ENCODE peak calls at places on chromosomes 1 and 21, in four cellular contexts. I is HCT116, E is SK-N-SH, N is K562. S is an unnamed sample.

GRCh38 chr1:230940848-230941247 is 37.8 kb downstream of the TTC13 start:
- DNase-seq in I (no peak), E (no peak), N (no peak), S (no peak)

GRCh38 chr1:47575855-47576757 is 138.3 kb downstream of the FOXD2 start:
- DNase-seq in I (no peak), E (no peak), N (no peak), S (no peak)

GRCh38 chr1:10867914-10868598 is 71.6 kb upstream of the CASZ1 start:
- DNase-seq in I (no peak), E (peak; percentile 53), N (no peak), S (no peak)

GRCh38 chr1:76959581-76959980 is 92.3 kb downstream of the ST6GALNAC5 start:
- DNase-seq in I (no peak), E (no peak), N (no peak), S (no peak)

GRCh38 chr1:201137579-201138310 is 10.8 kb upstream of the ASCL5 start:
- DNase-seq in I (no peak), E (no peak), N (no peak), S (no peak)

GRCh38 chr1:43587594-43587993 is 56.9 kb downstream of the PTPRF start:
- DNase-seq in I (no peak), E (no peak), N (no peak), S (no peak)

GRCh38 chr1:29749021-29749420 is 512.7 kb downstream of the PTPRU start:
- DNase-seq in I (no peak), E (no peak), N (no peak), S (no peak)

GRCh38 chr1:1114431-1114830 is 1.5 kb downstream of the C1orf159 start:
- DNase-seq in I (no peak), E (no peak), N (no peak), S (no peak)

GRCh38 chr21:45277101-45278045 is 10.3 kb downstream of the POFUT2 start:
- DNase-seq in I (no peak), E (no peak), N (no peak), S (no peak)

GRCh38 chr1:6785721-6786505 is 659 bp downstream of the CAMTA1 start:
- DNase-seq in I (no peak), E (peak; percentile 91), N (peak; percentile 85), S (peak; percentile 24)

GRCh38 chr1:207763972-207764371 is 12.1 kb downstream of the CD46 start:
- DNase-seq in I (no peak), E (no peak), N (no peak), S (no peak)

GRCh38 chr1:208203127-208203847 is 40.9 kb downstream of the PLXNA2 start:
- DNase-seq in I (no peak), E (no peak), N (no peak), S (peak; percentile 93)

GRCh38 chr1:201676651-201677050 is 137.7 kb downstream of the NAV1 start:
- DNase-seq in I (no peak), E (no peak), N (no peak), S (no peak)

GRCh38 chr1:15489052-15489736 is 13.3 kb downstream of the CELA2B start:
- DNase-seq in I (no peak), E (peak; percentile 42), N (no peak), S (no peak)

GRCh38 chr1:109528296-109528695 is 11.4 kb upstream of the GPR61 start:
- DNase-seq in I (no peak), E (no peak), N (no peak), S (no peak)

GRCh38 chr1:224739997-224740687 is 124.0 kb downstream of the CNIH3 start:
- DNase-seq in I (no peak), E (no peak), N (no peak), S (no peak)

GRCh38 chr1:9629445-9630201 is 21.9 kb upstream of the PIK3CD start:
- DNase-seq in I (no peak), E (no peak), N (no peak), S (no peak)

GRCh38 chr1:110630770-110631663 is 24.9 kb upstream of the KCNA2 start:
- DNase-seq in I (peak; percentile 43), E (peak; percentile 78), N (peak; percentile 82), S (peak; percentile 33)

GRCh38 chr1:230772457-230773395 is 25.5 kb downstream of the CAPN9 start:
- DNase-seq in I (no peak), E (peak; percentile 48), N (peak; percentile 56), S (peak; percentile 83)

GRCh38 chr1:151476083-151476482 is 16.8 kb upstream of the POGZ start:
- DNase-seq in I (no peak), E (no peak), N (no peak), S (no peak)

GRCh38 chr1:5977494-5978444 is 14.5 kb downstream of the NPHP4 start:
- DNase-seq in I (no peak), E (no peak), N (no peak), S (peak; percentile 5)

GRCh38 chr1:152697701-152698600 is at the start of gene LCE2A:
- DNase-seq in I (no peak), E (no peak), N (no peak), S (peak; percentile 20)

DNA sequence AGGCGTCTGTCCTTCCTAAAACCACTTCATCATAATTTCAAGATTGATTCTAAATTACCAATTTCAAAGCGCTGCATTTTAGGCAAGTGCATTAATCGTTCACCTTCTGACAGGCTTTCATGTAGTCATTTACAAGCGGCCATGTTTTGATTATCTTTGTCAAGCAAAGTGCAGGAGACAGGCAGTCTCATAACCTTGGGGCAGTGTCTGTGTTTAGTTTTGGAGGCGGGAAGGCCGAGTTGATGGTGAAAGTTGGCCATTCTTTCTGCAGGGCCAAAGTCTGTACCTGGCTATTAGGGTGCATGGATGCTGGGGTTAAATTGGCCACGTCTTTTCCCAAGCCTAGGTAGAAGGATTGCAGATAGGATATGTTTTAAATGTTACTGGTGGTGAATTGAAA is 2.9 kb downstream of the AGPAT3 start:
- DNase-seq in I (no peak), E (no peak), N (no peak), S (no peak)
- TF ChIP-seq JUND in I (no peak), E (no peak), N (no peak), S (no peak)

DNA sequence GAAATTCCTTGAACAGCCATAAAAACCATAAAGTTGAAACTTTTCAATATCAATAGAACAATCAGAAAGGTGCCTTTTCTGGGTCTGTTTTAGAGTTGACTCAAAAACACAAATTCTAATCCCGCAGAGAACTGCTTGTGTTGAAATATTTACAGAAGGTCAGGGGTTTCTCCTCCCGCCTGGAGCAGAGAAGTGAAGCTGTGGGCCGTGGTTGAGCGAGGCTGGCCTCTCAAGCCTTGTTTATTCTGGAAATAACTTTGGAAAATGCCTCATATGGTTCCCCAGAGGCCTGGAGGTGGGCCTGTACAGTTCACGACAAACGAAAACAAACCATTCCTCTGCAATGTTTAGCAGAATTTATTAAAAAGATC is 90.8 kb upstream of the ERRFI1 start:
- DNase-seq in I (no peak), E (no peak), N (no peak), S (no peak)
- TF ChIP-seq JUND in I (no peak), E (no peak), N (no peak), S (no peak)

DNA sequence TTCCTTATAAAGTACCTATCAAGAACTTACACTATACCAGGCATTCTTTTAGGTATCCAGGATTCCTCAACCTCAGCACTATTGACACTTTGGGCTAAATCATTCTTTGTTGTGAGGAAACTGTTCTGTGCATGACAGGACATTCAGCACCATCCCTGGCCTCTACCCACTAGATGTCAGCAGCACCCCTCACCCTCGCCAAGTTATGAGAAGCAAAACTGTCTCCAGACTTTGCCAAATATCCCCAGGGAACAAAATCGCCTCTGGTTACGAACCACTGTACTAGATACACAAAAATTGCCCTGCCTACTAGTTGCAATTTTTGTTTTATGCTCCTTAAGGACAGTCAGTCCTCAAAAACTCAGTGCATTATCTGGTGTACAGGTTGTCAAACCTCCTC is 35.7 kb downstream of the PALMD start:
- DNase-seq in I (no peak), E (no peak), N (no peak), S (peak; percentile 30)
- TF ChIP-seq JUND in I (no peak), E (no peak), N (no peak), S (no peak)

GRCh38 chr1:205147191-205147590 is 25.4 kb upstream of the RBBP5 start:
- DNase-seq in I (no peak), E (no peak), N (no peak), S (no peak)
- TF ChIP-seq JUND in I (no peak), E (no peak), N (no peak), S (no peak)

DNA sequence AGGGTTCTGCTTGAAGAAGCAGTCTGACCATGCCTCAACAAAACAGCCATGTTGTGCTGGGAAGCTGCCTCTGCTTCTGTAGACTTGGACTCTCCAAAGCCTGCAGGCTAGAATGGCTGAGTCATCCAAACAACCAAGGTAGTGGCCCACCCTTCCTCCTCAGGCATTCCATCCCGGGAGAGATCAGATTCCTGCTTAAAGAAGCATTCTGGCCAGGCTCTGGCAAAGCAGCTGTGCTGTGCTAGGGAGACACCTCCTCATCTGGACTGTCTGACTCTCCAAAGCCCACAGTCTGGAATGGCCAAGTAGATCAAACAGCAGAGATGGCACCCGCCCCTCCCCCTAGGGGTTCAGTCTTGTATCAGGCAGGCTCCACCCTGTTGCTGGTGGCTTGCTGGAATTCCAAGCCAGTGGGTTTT is 38.3 kb upstream of the F3 start:
- DNase-seq in I (peak; percentile 60), E (no peak), N (peak; percentile 31), S (peak; percentile 36)
- TF ChIP-seq JUND in I (peak; percentile 61), E (peak; percentile 44), N (peak; percentile 39), S (no peak)

GRCh38 chr1:41484881-41485280 is 398 bp upstream of the EDN2 start:
- DNase-seq in I (no peak), E (no peak), N (no peak), S (no peak)
- TF ChIP-seq JUND in I (no peak), E (no peak), N (no peak), S (no peak)

DNA sequence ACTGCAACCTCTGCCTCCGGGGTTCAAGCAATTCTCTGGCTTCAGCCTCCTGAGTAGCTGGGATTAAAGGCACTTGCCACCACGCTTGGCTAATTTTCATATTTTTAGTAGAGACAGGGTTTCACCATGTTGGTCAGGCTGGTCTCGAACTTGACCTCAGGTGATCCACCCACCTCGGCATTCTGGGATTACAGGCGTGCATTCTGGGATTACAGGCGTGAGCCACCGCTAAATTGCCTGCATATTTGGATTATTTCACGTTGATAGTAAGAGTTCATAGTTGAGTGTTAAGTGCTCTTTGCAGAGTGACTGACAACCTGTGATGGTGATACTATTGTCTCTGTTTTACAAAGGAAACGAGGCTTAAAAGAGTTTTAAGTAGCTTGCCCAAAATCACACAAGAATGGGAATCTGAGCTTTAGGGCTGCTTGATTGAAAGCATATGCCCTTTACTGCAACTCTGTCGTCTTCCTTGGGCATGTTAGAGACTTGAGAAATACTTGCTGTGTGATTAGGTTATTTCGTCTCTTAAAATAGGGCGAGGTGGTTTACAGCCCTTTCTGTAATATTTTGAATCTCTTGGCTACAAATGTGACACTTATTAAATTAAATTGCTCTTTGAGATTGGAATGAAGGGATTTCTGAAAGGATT is 12.4 kb downstream of the CDC42 start:
- DNase-seq in I (no peak), E (no peak), N (no peak), S (no peak)
- TF ChIP-seq JUND in I (no peak), E (no peak), N (no peak), S (no peak)

GRCh38 chr1:118744420-118744819 is 243.7 kb downstream of the TBX15 start:
- DNase-seq in I (no peak), E (no peak), N (no peak), S (no peak)

GRCh38 chr1:118739421-118739930 is 248.7 kb downstream of the TBX15 start:
- DNase-seq in I (no peak), E (no peak), N (no peak), S (no peak)
- TF ChIP-seq JUND in I (no peak), E (no peak), N (no peak), S (no peak)

S was measured in T47D.